ENCODE peak calls at places on chromosomes 11 and 22, in four cellular contexts. I, J, K and H are unnamed samples.

GRCh38 chr11:77175869-77176539 is 48.0 kb downstream of the MYO7A start:
- DNase-seq in I (no peak), J (peak), K (no peak), H (no peak)

GRCh38 chr11:898540-899190 is 11.9 kb downstream of the CHID1 start:
- DNase-seq in I (no peak), J (no peak), K (no peak), H (no peak)

GRCh38 chr22:40194656-40195055 is 16.9 kb downstream of the TNRC6B start:
- DNase-seq in I (no peak), J (no peak), K (no peak), H (no peak)

GRCh38 chr22:42974223-42974622 is 40.7 kb downstream of the PACSIN2 start:
- DNase-seq in I (no peak), J (no peak), K (no peak), H (no peak)

GRCh38 chr11:69799582-69799981 is 19.6 kb downstream of the FGF3 start:
- DNase-seq in I (no peak), J (no peak), K (no peak), H (peak)

GRCh38 chr11:3153291-3153861 is 11.7 kb downstream of the OSBPL5 start:
- DNase-seq in I (no peak), J (no peak), K (no peak), H (no peak)

GRCh38 chr22:41567452-41567768 is 6.6 kb downstream of the CSDC2 start:
- DNase-seq in I (no peak), J (no peak), K (no peak), H (no peak)

GRCh38 chr11:117511981-117512448 is 184.4 kb downstream of the CEP164 start:
- DNase-seq in I (no peak), J (no peak), K (no peak), H (no peak)

GRCh38 chr11:67002297-67002913 is 20.5 kb upstream of the SYT12 start:
- DNase-seq in I (peak), J (peak), K (no peak), H (no peak)

GRCh38 chr22:24035296-24035695 is 24.2 kb downstream of the CABIN1 start:
- DNase-seq in I (no peak), J (no peak), K (no peak), H (no peak)